ENCODE peak calls at places on chromosomes 11 and 22, in five cellular contexts. R is kidney tubule cell, I is brain pericyte, L is brain microvascular endothelial cell, E is naive B cell. G is an unnamed sample.

GRCh38 chr22:21937041-21937820 is 15.4 kb downstream of the PPM1F start:
- DNase-seq in L (no peak), E (no peak), I (no peak), R (peak), G (no peak)

GRCh38 chr22:35910013-35910860 is 118.4 kb downstream of the RBFOX2 start:
- DNase-seq in I (no peak), E (no peak), L (no peak), R (no peak), G (no peak)

GRCh38 chr22:41217553-41218157 is 12.5 kb downstream of the L3MBTL2 start:
- DNase-seq in E (no peak), I (no peak), L (peak), R (peak), G (no peak)

GRCh38 chr11:11504071-11504470 is 117.7 kb downstream of the GALNT18 start:
- DNase-seq in R (no peak), E (no peak), L (no peak), I (no peak), G (no peak)

GRCh38 chr11:125170001-125170405 is 5.5 kb downstream of the PKNOX2 start:
- DNase-seq in R (no peak), I (no peak), E (no peak), L (peak), G (no peak)

GRCh38 chr11:94595061-94595460 is 27.9 kb downstream of the PIWIL4 start:
- DNase-seq in I (no peak), L (no peak), E (no peak), R (no peak), G (no peak)

GRCh38 chr11:130744804-130745203 is 171.5 kb downstream of the SNX19 start:
- DNase-seq in I (no peak), E (no peak), L (no peak), R (no peak), G (no peak)

GRCh38 chr11:73461844-73462435 is 85.7 kb downstream of the RELT start:
- DNase-seq in I (no peak), R (no peak), E (peak), L (no peak), G (no peak)

GRCh38 chr11:24234822-24235508 is 261.9 kb upstream of the LUZP2 start:
- DNase-seq in R (peak), L (peak), I (no peak), E (no peak), G (no peak)

GRCh38 chr11:11622772-11623531 is 1.1 kb upstream of the GALNT18 start:
- DNase-seq in R (no peak), I (no peak), L (no peak), E (no peak), G (no peak)

GRCh38 chr22:28813772-28814518 is 13.6 kb upstream of the XBP1 start:
- DNase-seq in I (no peak), L (no peak), E (no peak), R (no peak), G (no peak)

GRCh38 chr22:49968313-49968830 is 7.8 kb downstream of the PIM3 start:
- DNase-seq in L (no peak), R (no peak), I (no peak), E (no peak), G (no peak)

GRCh38 chr11:93225642-93226041 is 27.9 kb upstream of the SLC36A4 start:
- DNase-seq in L (no peak), I (no peak), R (peak), E (peak), G (no peak)

GRCh38 chr22:25900880-25901279 is 158.9 kb downstream of the MYO18B start:
- DNase-seq in R (no peak), E (no peak), I (no peak), L (no peak), G (no peak)

GRCh38 chr22:22943521-22944267 is 56.1 kb downstream of the IGLL5 start:
- DNase-seq in E (no peak), I (no peak), R (no peak), L (no peak), G (no peak)

GRCh38 chr22:30340911-30341685 is 14.4 kb upstream of the TBC1D10A start:
- DNase-seq in L (no peak), I (no peak), E (no peak), R (no peak), G (no peak)

GRCh38 chr22:42758929-42759629 is 38.4 kb upstream of the A4GALT start:
- DNase-seq in I (no peak), L (peak), R (no peak), E (no peak), G (no peak)

GRCh38 chr11:114259124-114259526 is 37.1 kb upstream of the NNMT start:
- DNase-seq in E (peak), R (no peak), L (no peak), I (no peak), G (no peak)

GRCh38 chr22:22030493-22031182 is 48.1 kb upstream of the TOP3B start:
- DNase-seq in I (no peak), R (no peak), E (peak), L (no peak), G (no peak)

GRCh38 chr11:119361056-119361787 is 14.7 kb upstream of the MFRP start:
- DNase-seq in L (peak), E (no peak), R (peak), I (no peak), G (no peak)

GRCh38 chr11:47518212-47518959 is 34.5 kb downstream of the CELF1 start:
- DNase-seq in R (no peak), L (no peak), E (no peak), I (no peak), G (peak)

GRCh38 chr11:116563028-116563712 is 209.6 kb downstream of the BUD13 start:
- DNase-seq in E (no peak), L (no peak), I (no peak), R (no peak), G (no peak)

GRCh38 chr22:17266261-17266971 is 47.2 kb upstream of the ADA2 start:
- DNase-seq in R (peak), I (no peak), L (no peak), E (no peak), G (no peak)

GRCh38 chr22:39818050-39818449 is 75.5 kb downstream of the ENTHD1 start:
- DNase-seq in E (no peak), R (peak), L (peak), I (no peak), G (no peak)

GRCh38 chr11:46679252-46680163 is 20.9 kb downstream of the ARHGAP1 start:
- DNase-seq in L (no peak), I (no peak), E (no peak), R (no peak), G (no peak)

GRCh38 chr11:60482361-60482760 is 10.2 kb upstream of the MS4A12 start:
- DNase-seq in R (no peak), E (peak), I (no peak), L (no peak), G (no peak)

GRCh38 chr11:131977231-131977630 is 606.8 kb downstream of the NTM start:
- DNase-seq in E (no peak), I (no peak), L (no peak), R (peak), G (no peak)

GRCh38 chr11:84990141-84990540 is 637.0 kb downstream of the DLG2 start:
- DNase-seq in I (no peak), L (no peak), E (no peak), R (no peak), G (no peak)

GRCh38 chr11:74057251-74058151 is 48.6 kb upstream of the UCP3 start:
- DNase-seq in R (no peak), L (peak), E (no peak), I (no peak), G (no peak)

GRCh38 chr11:65500262-65501004 is 1.6 kb downstream of the MALAT1 start:
- DNase-seq in I (no peak), L (peak), R (peak), E (no peak), G (no peak)

G was measured in cerebellar nuclear complex.